ENCODE peak calls at places on chromosomes 16 and 17, in eight cellular contexts. N is prostate gland, X is GM23338, D is sigmoid colon, Q is transverse colon, S is GM12878, Z is stomach, F is K562. Y is an unnamed sample.

GRCh38 chr16:58614212-58614611 is 15.4 kb downstream of the CNOT1 start:
- DNase-seq in Q (no peak), Z (no peak), X (no peak), S (no peak), F (no peak), N (no peak), D (no peak), Y (no peak)

GRCh38 chr17:50609376-50610074 is 25.2 kb upstream of the ABCC3 start:
- DNase-seq in Q (no peak), N (no peak), X (no peak), S (no peak), Z (no peak), F (no peak), D (no peak), Y (no peak)

GRCh38 chr17:49841548-49841947 is 6.3 kb downstream of the TAC4 start:
- DNase-seq in D (peak), N (no peak), Z (no peak), Q (no peak), X (no peak), S (no peak), F (no peak), Y (no peak)

GRCh38 chr16:835373-835772 is 34.8 kb upstream of the GNG13 start:
- DNase-seq in D (no peak), Z (no peak), F (no peak), S (no peak), X (no peak), N (no peak), Q (no peak), Y (no peak)

GRCh38 chr16:51638338-51639135 is 487.5 kb upstream of the SALL1 start:
- DNase-seq in F (no peak), N (no peak), X (no peak), S (no peak), Z (no peak), Q (no peak), D (no peak), Y (no peak)

GRCh38 chr17:13337864-13338371 is 263.8 kb downstream of the HS3ST3A1 start:
- DNase-seq in N (peak), X (peak), F (peak), S (no peak), D (no peak), Q (no peak), Z (no peak), Y (no peak)

GRCh38 chr17:76691379-76692191 is 19.2 kb downstream of the MXRA7 start:
- DNase-seq in X (no peak), F (no peak), S (no peak), D (no peak), N (no peak), Z (no peak), Q (no peak), Y (no peak)

GRCh38 chr17:61404702-61405046 is 5.0 kb downstream of the TBX2 start:
- DNase-seq in Q (no peak), S (no peak), N (no peak), F (no peak), D (peak), Z (no peak), X (peak), Y (no peak)

GRCh38 chr17:46028969-46029565 is 30.0 kb downstream of the STH start:
- DNase-seq in N (no peak), Q (no peak), S (no peak), X (no peak), Z (no peak), D (no peak), F (no peak), Y (no peak)

GRCh38 chr17:43545383-43545632 is 832 bp downstream of the ETV4 start:
- DNase-seq in N (peak), F (no peak), S (no peak), D (no peak), Z (peak), Q (peak), X (no peak), Y (no peak)

GRCh38 chr16:67229906-67230808 is 3.2 kb downstream of the TMEM208 start:
- DNase-seq in F (no peak), N (no peak), Z (no peak), Q (no peak), S (no peak), D (no peak), X (no peak), Y (no peak)

GRCh38 chr16:60729052-60729451 is 1307.2 kb downstream of the CDH8 start:
- DNase-seq in X (no peak), Z (no peak), F (no peak), Q (no peak), N (no peak), S (no peak), D (no peak), Y (no peak)

GRCh38 chr16:53743149-53743566 is 39.2 kb downstream of the FTO start:
- DNase-seq in Q (peak), D (no peak), Z (no peak), F (peak), N (no peak), X (peak), S (no peak), Y (no peak)

GRCh38 chr17:951388-952132 is 28.0 kb downstream of the NXN start:
- DNase-seq in Z (no peak), X (peak), S (no peak), Q (peak), D (peak), N (peak), F (no peak), Y (no peak)

GRCh38 chr17:40075216-40076100 is 12.7 kb downstream of the THRA start:
- DNase-seq in Q (peak), D (peak), X (peak), F (peak), Z (peak), S (no peak), N (peak), Y (no peak)

GRCh38 chr17:60147553-60148241 is 2.1 kb upstream of the CA4 start:
- DNase-seq in F (no peak), Q (peak), Z (no peak), S (no peak), X (no peak), N (no peak), D (no peak), Y (no peak)

GRCh38 chr16:8355714-8356113 is 234.6 kb downstream of the TMEM114 start:
- DNase-seq in S (no peak), D (no peak), Q (no peak), X (peak), N (no peak), F (peak), Z (no peak), Y (no peak)
- TF ChIP-seq CTCF in S (no peak), D (no peak), Q (no peak), X (peak), N (no peak), F (peak), Z (no peak), Y (no peak)

DNA sequence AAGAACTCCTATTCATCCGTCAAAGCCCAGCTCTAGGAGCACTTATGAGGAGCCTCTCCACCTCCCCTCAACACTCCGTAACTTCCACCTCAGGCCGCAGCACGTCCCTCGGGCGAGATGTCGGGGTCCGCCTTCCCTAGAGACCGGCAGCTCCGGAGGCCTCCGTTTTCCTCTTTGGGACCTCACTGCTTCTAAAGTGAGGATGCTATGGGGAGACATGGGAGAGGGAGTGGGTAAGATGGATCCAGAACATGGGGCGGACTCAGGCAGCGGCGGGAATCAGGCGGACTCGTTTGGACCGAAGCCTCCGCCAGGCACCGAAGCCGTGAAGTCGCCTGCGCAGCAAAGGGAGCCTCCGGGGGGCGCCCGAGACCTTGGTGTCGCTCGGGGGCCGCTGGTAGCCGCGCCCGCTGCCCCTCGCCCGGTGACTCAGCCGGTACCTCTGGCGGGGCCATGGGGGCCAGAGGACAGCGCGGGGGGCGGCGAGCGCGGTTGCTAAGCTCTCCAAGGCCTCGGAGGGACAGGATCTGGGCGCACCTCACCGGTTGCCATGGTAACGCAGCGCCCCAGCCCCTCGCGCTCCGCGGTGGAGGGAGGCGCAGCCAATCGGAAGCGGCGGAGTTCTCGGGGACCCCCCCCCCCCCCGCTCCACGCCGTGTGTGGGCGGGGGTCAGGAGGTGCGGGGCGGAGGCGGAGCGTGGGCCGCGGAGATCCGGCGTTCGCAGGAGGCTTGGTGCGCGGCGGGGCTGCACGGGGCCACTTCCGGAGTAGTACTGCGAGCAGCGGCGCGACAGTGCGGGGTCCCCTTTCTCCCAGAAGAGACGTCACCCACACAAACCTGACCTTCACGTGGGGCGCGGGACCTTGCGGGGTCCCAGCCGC is 1.3 kb upstream of the HIC1 start:
- DNase-seq in F (peak), N (peak), Z (peak), X (peak), Q (peak), D (peak), S (no peak), Y (no peak)
- H3K27ac ChIP-seq in F (no peak), N (peak), Z (peak), X (no peak), Q (peak), D (peak), S (peak), Y (peak)

GRCh38 chr17:7056386-7056785 is 12.5 kb upstream of the SLC16A11 start:
- DNase-seq in Z (no peak), D (no peak), S (no peak), X (no peak), F (no peak), N (no peak), Q (no peak), Y (no peak)

GRCh38 chr17:7058831-7059447 is 15.0 kb upstream of the SLC16A11 start:
- DNase-seq in Q (no peak), S (no peak), N (no peak), D (no peak), Z (no peak), X (no peak), F (no peak), Y (no peak)

GRCh38 chr17:7064248-7064647 is 15.8 kb downstream of the CLEC10A start:
- DNase-seq in N (no peak), S (no peak), Z (no peak), D (no peak), X (no peak), Q (no peak), F (no peak), Y (no peak)

GRCh38 chr17:7063518-7064094 is 16.4 kb downstream of the CLEC10A start:
- DNase-seq in N (no peak), Z (no peak), X (no peak), S (no peak), F (no peak), Q (no peak), D (no peak), Y (no peak)

GRCh38 chr17:7060165-7060890 is 16.4 kb upstream of the SLC16A11 start:
- DNase-seq in Z (peak), D (no peak), N (no peak), X (no peak), S (no peak), Q (no peak), F (peak), Y (no peak)
- TF ChIP-seq POLR2AphosphoS5 in Z (no peak), D (no peak), N (no peak), X (no peak), S (no peak), Q (no peak), F (no peak), Y (peak)

GRCh38 chr16:68433316-68433715 is 15.0 kb downstream of the SMPD3 start:
- DNase-seq in X (no peak), F (no peak), N (no peak), Q (no peak), Z (no peak), D (no peak), S (no peak), Y (no peak)

GRCh38 chr16:68434654-68435210 is 13.6 kb downstream of the SMPD3 start:
- DNase-seq in N (peak), X (no peak), Q (peak), F (no peak), S (no peak), D (no peak), Z (peak), Y (no peak)

GRCh38 chr16:68432701-68433100 is 15.6 kb downstream of the SMPD3 start:
- DNase-seq in F (no peak), N (no peak), S (no peak), D (no peak), Q (no peak), X (no peak), Z (no peak), Y (no peak)

GRCh38 chr16:68436581-68436980 is 11.7 kb downstream of the SMPD3 start:
- DNase-seq in X (peak), N (no peak), S (no peak), Q (no peak), F (peak), Z (no peak), D (no peak), Y (no peak)
- TF ChIP-seq CTCF in X (peak), N (no peak), S (peak), Q (peak), F (peak), Z (no peak), D (no peak), Y (no peak)

DNA sequence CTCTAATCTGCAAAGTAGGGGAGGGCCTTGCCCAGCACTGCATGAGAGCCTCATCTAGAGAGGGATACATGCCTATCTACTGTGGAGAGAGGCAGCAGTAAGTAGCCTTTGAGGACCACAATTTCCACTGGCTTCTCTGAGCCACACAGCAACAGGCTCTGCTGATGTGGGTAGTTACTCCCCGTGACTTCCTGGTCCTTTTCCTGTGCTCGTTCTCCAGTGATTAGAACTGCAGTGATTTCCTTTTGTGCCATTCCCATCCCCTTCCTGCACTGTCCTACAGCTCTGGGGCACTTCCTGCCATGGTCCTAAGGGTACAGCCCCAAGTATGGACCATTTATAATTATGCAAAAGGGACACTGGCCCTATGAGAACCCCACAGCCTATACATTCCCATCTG is 3.0 kb downstream of the PLSCR3 start:
- DNase-seq in Z (no peak), Q (no peak), N (no peak), X (no peak), D (no peak), F (no peak), S (no peak), Y (no peak)
- H3K27ac ChIP-seq in Z (peak), Q (no peak), N (no peak), X (no peak), D (no peak), F (no peak), S (no peak), Y (no peak)

GRCh38 chr16:87834015-87834667 is 35.2 kb downstream of the SLC7A5 start:
- DNase-seq in D (no peak), X (no peak), Z (no peak), Q (no peak), F (no peak), N (no peak), S (no peak), Y (no peak)

GRCh38 chr16:87833548-87833947 is 35.8 kb downstream of the SLC7A5 start:
- DNase-seq in Z (no peak), F (no peak), S (no peak), X (no peak), N (no peak), Q (no peak), D (no peak), Y (no peak)

GRCh38 chr16:87836346-87836843 is 32.9 kb downstream of the SLC7A5 start:
- DNase-seq in D (no peak), S (no peak), F (no peak), X (no peak), Z (no peak), N (no peak), Q (no peak), Y (no peak)

GRCh38 chr16:87835882-87836331 is 33.4 kb downstream of the SLC7A5 start:
- DNase-seq in F (no peak), X (no peak), Q (no peak), N (no peak), Z (no peak), D (no peak), S (no peak), Y (no peak)

GRCh38 chr16:87834668-87835473 is 34.4 kb downstream of the SLC7A5 start:
- DNase-seq in D (peak), Z (no peak), N (no peak), Q (no peak), F (peak), X (no peak), S (no peak), Y (no peak)
- TF ChIP-seq POLR2AphosphoS5 in D (no peak), Z (no peak), N (no peak), Q (no peak), F (peak), X (no peak), S (no peak), Y (no peak)

DNA sequence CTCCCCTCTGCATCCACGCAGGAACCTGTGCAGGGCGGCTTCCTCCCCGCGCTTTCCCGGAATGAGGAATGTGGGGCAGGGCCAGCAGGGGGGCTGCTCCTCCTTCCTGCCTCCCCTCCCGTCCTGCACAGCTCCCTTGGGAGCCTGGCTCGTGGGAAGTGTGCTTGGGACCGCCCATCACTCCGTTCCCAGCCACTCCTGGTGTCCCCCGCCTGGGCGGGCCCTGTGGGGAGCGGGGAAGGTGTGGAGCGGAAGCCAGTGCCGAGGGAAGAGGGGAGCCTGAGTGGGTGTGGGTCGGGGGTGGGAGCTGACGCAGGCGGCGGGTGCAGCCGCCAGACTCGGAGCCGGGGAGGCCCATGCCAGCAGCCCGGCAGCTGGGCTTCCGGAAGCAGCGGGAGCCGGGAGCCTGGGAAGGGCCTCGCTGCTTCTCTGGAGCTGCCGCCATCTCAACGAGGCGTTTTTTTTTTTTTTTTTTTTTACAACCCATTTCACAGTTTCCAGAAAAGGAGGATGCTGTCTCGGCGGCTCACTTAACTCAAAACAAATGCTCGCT is 24.2 kb downstream of the BAHCC1 start:
- DNase-seq in X (no peak), S (no peak), N (peak), F (peak), Z (peak), Q (peak), D (peak), Y (peak)
- TF ChIP-seq CTCF in X (no peak), S (no peak), N (no peak), F (no peak), Z (no peak), Q (no peak), D (no peak), Y (no peak)